ENCODE peak calls at places on chromosome 12, in four cellular contexts. One of them, this sample, is unnamed.

GRCh38 chr12:126776047-126776446 is 1490.9 kb upstream of the TMEM132C start:
- DNase-seq in A172: no peak
- DNase-seq in cardiac muscle cell: no peak
- DNase-seq in Caki2: no peak
- DNase-seq in this sample: no peak

GRCh38 chr12:52614381-52615207 is 3.8 kb downstream of the KRT73 start:
- DNase-seq in A172: no peak
- DNase-seq in cardiac muscle cell: no peak
- DNase-seq in Caki2: no peak
- DNase-seq in this sample: no peak

GRCh38 chr12:94644141-94644575 is 6.2 kb downstream of the TMCC3 start:
- DNase-seq in A172: peak
- DNase-seq in cardiac muscle cell: peak
- DNase-seq in Caki2: peak
- DNase-seq in this sample: peak

GRCh38 chr12:122979001-122979907 is 1.2 kb upstream of the ARL6IP4 start:
- DNase-seq in A172: no peak
- DNase-seq in cardiac muscle cell: no peak
- DNase-seq in Caki2: no peak
- DNase-seq in this sample: no peak

GRCh38 chr12:27488479-27488878 is 35.5 kb upstream of the PPFIBP1 start:
- DNase-seq in A172: no peak
- DNase-seq in cardiac muscle cell: no peak
- DNase-seq in Caki2: no peak
- DNase-seq in this sample: no peak

GRCh38 chr12:11894890-11895289 is 175.8 kb upstream of the BCL2L14 start:
- DNase-seq in A172: no peak
- DNase-seq in cardiac muscle cell: no peak
- DNase-seq in Caki2: no peak
- DNase-seq in this sample: no peak

GRCh38 chr12:52871291-52871961 is 22.6 kb upstream of the KRT78 start:
- DNase-seq in A172: peak
- DNase-seq in cardiac muscle cell: peak
- DNase-seq in Caki2: peak
- DNase-seq in this sample: peak

GRCh38 chr12:82015623-82016347 is 256.6 kb upstream of the PPFIA2 start:
- DNase-seq in A172: no peak
- DNase-seq in cardiac muscle cell: no peak
- DNase-seq in Caki2: peak
- DNase-seq in this sample: peak

GRCh38 chr12:72289633-72290032 is 17.5 kb downstream of the TRHDE start:
- DNase-seq in A172: peak
- DNase-seq in cardiac muscle cell: no peak
- DNase-seq in Caki2: no peak
- DNase-seq in this sample: no peak

GRCh38 chr12:6084261-6084968 is 40.1 kb downstream of the VWF start:
- DNase-seq in A172: peak
- DNase-seq in cardiac muscle cell: peak
- DNase-seq in Caki2: peak
- DNase-seq in this sample: peak

GRCh38 chr12:22377731-22378496 is 43.4 kb upstream of the ST8SIA1 start:
- DNase-seq in A172: peak
- DNase-seq in cardiac muscle cell: peak
- DNase-seq in Caki2: no peak
- DNase-seq in this sample: no peak